ENCODE peak calls at places on chromosome 14, in ten cellular contexts. Z is esophagus squamous epithelium, U is body of pancreas, R is stomach, X is ovary, P is transverse colon, Y is CD14-positive monocyte, B is AG04450, O is HL-60, M is spleen. Q is an unnamed sample.

GRCh38 chr14:34363733-34364134 is 98.3 kb downstream of the SPTSSA start:
- DNase-seq in Z (no peak), U (no peak), R (no peak), X (no peak), P (no peak), Y (no peak), B (no peak), O (no peak), M (no peak), Q (no peak)

GRCh38 chr14:57182760-57183503 is 85.8 kb downstream of the EXOC5 start:
- DNase-seq in Z (no peak), U (no peak), R (no peak), X (peak; percentile 43), P (no peak), Y (no peak), B (no peak), O (no peak), M (no peak), Q (no peak)

GRCh38 chr14:93014038-93015023 is 91.4 kb downstream of the CHGA start:
- DNase-seq in Z (no peak), U (no peak), R (no peak), X (no peak), P (no peak), Y (no peak), B (no peak), O (no peak), M (no peak), Q (no peak)

GRCh38 chr14:95981939-95982338 is 57.2 kb upstream of the C14orf132 start:
- DNase-seq in Z (no peak), U (no peak), R (no peak), X (no peak), P (no peak), Y (no peak), B (no peak), O (no peak), M (no peak), Q (no peak)

GRCh38 chr14:103143535-103143934 is 20.3 kb downstream of the TNFAIP2 start:
- DNase-seq in Z (no peak), U (no peak), R (no peak), X (no peak), P (no peak), Y (no peak), B (no peak), O (no peak), M (no peak), Q (no peak)

GRCh38 chr14:69260979-69261605 is 1.1 kb downstream of the GALNT16 start:
- DNase-seq in Z (no peak), U (peak; percentile 24), R (peak; percentile 37), X (no peak), P (peak; percentile 39), Y (no peak), B (no peak), O (no peak), M (peak; percentile 75), Q (no peak)

GRCh38 chr14:25034803-25035681 is 14.9 kb downstream of the STXBP6 start:
- DNase-seq in Z (no peak), U (no peak), R (no peak), X (no peak), P (no peak), Y (no peak), B (no peak), O (no peak), M (no peak), Q (no peak)

GRCh38 chr14:34797747-34798583 is 77.2 kb downstream of the BAZ1A start:
- DNase-seq in Z (no peak), U (no peak), R (no peak), X (no peak), P (no peak), Y (no peak), B (no peak), O (no peak), M (no peak), Q (no peak)

GRCh38 chr14:63564318-63564717 is 21.1 kb upstream of the PPP2R5E start:
- DNase-seq in Z (no peak), U (peak; percentile 3), R (no peak), X (no peak), P (peak; percentile 35), Y (no peak), B (no peak), O (no peak), M (no peak), Q (no peak)

GRCh38 chr14:52131640-52132320 is 62.9 kb upstream of the NID2 start:
- DNase-seq in Z (no peak), U (peak; percentile 89), R (peak; percentile 49), X (peak; percentile 90), P (peak; percentile 84), Y (no peak), B (peak; percentile 93), O (peak; percentile 42), M (no peak), Q (no peak)

GRCh38 chr14:32028599-32028998 is 48.5 kb upstream of the ARHGAP5 start:
- DNase-seq in Z (no peak), U (no peak), R (no peak), X (no peak), P (no peak), Y (no peak), B (no peak), O (peak; percentile 54), M (no peak), Q (no peak)
- TF ChIP-seq CTCF in Z (no peak), U (no peak), R (no peak), X (no peak), P (no peak), Y (no peak), B (no peak), O (no peak), M (no peak), Q (no peak)

GRCh38 chr14:67680121-67680602 is 5.7 kb upstream of the VTI1B start:
- DNase-seq in Z (no peak), U (no peak), R (no peak), X (no peak), P (no peak), Y (no peak), B (peak; percentile 59), O (no peak), M (no peak), Q (no peak)
- TF ChIP-seq CTCF in Z (no peak), U (no peak), R (no peak), X (no peak), P (no peak), Y (no peak), B (no peak), O (no peak), M (no peak), Q (no peak)

DNA sequence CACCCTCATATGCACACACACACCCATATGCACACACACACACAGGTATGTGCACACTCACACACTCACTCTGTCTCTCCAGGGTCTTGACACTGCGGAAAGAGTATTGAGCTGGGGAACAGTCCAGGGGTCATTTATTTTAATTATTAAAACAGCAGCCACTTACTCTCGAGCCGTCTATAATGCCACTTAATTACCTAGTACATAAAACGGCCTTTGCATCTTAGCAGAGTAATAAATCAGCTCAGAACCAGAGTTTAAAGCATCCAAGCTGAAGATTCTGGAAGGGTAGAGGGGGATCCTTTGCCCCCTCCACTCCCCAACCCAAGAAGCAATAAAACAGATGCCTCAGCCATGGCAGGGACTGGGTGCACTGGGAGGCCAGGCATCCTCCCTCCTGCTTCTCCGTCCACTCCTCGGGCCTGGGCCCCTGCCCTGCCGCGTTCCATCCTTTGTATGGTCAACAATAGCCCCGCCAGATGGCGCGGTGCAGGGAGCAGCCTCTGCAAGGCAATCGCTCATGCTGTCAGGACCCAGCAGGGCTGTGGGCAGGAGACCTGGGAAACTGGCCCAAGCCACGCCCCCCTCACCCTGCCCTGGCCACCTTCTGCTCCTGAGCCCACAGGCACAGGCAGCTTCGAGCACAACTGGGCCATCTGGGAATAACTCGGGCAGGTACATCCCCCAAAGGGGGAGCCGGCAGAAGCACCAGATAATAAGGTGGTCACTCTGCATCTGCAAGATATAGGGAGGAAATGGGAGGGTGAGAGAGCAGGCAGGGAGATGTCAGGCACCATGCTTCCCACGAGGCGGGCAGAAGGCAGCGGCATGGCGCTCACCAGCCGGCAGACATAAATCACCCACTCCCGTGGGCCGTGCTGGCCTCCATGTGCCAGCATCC is 40.9 kb downstream of the CCDC85C start:
- DNase-seq in Z (no peak), U (peak; percentile 95), R (peak; percentile 95), X (peak; percentile 87), P (peak; percentile 82), Y (no peak), B (peak; percentile 39), O (no peak), M (no peak), Q (no peak)
- TF ChIP-seq CTCF in Z (peak; percentile 37), U (peak; percentile 72), R (peak; percentile 49), X (peak; percentile 27), P (peak; percentile 58), Y (no peak), B (peak; percentile 61), O (no peak), M (peak; percentile 29), Q (peak; percentile 76)

DNA sequence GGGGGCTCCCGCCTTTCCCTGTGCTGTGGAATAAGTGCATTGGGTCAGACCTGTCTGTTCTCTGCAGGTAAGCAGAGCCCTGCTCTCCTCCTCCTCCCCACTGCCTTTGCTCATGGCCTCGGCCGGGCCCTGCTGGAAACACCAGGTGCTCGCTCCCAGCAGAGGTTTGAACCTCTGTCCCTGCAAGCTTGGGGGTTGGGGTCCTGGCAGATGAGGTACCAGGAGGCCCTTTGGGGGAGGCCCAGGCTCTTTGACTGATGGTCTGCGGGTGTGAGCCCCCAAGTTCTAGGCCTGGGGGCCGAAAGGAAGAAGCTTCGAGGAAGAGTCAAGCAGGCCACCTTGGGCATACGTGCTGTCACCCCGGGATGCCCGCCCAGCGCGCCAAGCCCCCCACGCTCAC is 22.1 kb upstream of the CEP170B start:
- DNase-seq in Z (no peak), U (no peak), R (no peak), X (no peak), P (no peak), Y (no peak), B (no peak), O (no peak), M (peak; percentile 30), Q (no peak)
- TF ChIP-seq CTCF in Z (no peak), U (no peak), R (no peak), X (no peak), P (no peak), Y (no peak), B (no peak), O (no peak), M (no peak), Q (no peak)

GRCh38 chr14:88668448-88669116 is 105.7 kb downstream of the ZC3H14 start:
- DNase-seq in Z (no peak), U (no peak), R (no peak), X (no peak), P (no peak), Y (no peak), B (no peak), O (no peak), M (no peak), Q (no peak)
- TF ChIP-seq CTCF in Z (no peak), U (no peak), R (no peak), X (no peak), P (no peak), Y (no peak), B (no peak), O (no peak), M (no peak), Q (no peak)

GRCh38 chr14:78154827-78155226 is 15.3 kb upstream of the NRXN3 start:
- DNase-seq in Z (no peak), U (no peak), R (no peak), X (no peak), P (no peak), Y (no peak), B (no peak), O (no peak), M (no peak), Q (no peak)
- TF ChIP-seq CTCF in Z (no peak), U (no peak), R (no peak), X (no peak), P (no peak), Y (no peak), B (no peak), O (no peak), M (no peak), Q (no peak)

Q was measured in chondrocyte.